ENCODE peak calls at places on chromosome 21, in five cellular contexts. D, K, U, O and W are unnamed samples.

GRCh38 chr21:31161157-31161556 is 122.9 kb upstream of the KRTAP19-8 start:
- DNase-seq in D (peak; percentile 71), K (peak; percentile 63), U (peak; percentile 52), O (no peak), W (no peak)

GRCh38 chr21:36550761-36551160 is 70.8 kb upstream of the CLDN14 start:
- DNase-seq in D (no peak), K (no peak), U (no peak), O (no peak), W (no peak)

GRCh38 chr21:32456497-32456918 is 44.0 kb downstream of the EVA1C start:
- DNase-seq in D (no peak), K (no peak), U (no peak), O (peak; percentile 51), W (no peak)

GRCh38 chr21:27818847-27819246 is 852.0 kb upstream of the ADAMTS5 start:
- DNase-seq in D (peak; percentile 43), K (no peak), U (no peak), O (peak; percentile 52), W (no peak)

GRCh38 chr21:39111928-39112327 is 71.3 kb downstream of the PSMG1 start:
- DNase-seq in D (no peak), K (no peak), U (no peak), O (no peak), W (no peak)

GRCh38 chr21:15483138-15483780 is 246.5 kb upstream of the USP25 start:
- DNase-seq in D (peak; percentile 78), K (peak; percentile 93), U (peak; percentile 89), O (peak; percentile 95), W (peak; percentile 83)

GRCh38 chr21:29258626-29259335 is 39.9 kb upstream of the BACH1 start:
- DNase-seq in D (peak; percentile 77), K (no peak), U (no peak), O (peak; percentile 89), W (no peak)

GRCh38 chr21:27722095-27722494 is 755.2 kb upstream of the ADAMTS5 start:
- DNase-seq in D (peak; percentile 40), K (no peak), U (peak; percentile 16), O (peak; percentile 7), W (no peak)

GRCh38 chr21:15009964-15010363 is 54.8 kb downstream of the NRIP1 start:
- DNase-seq in D (no peak), K (no peak), U (no peak), O (no peak), W (no peak)

GRCh38 chr21:32371913-32372314 is 20.9 kb downstream of the URB1 start:
- DNase-seq in D (peak; percentile 73), K (no peak), U (no peak), O (peak; percentile 62), W (no peak)

GRCh38 chr21:17819878-17820232 is 699 bp upstream of the C21orf91 start:
- DNase-seq in D (no peak), K (no peak), U (peak; percentile 45), O (no peak), W (no peak)

GRCh38 chr21:34704119-34704518 is 35.3 kb downstream of the CLIC6 start:
- DNase-seq in D (no peak), K (no peak), U (no peak), O (no peak), W (no peak)

GRCh38 chr21:31124005-31124404 is 85.7 kb upstream of the KRTAP19-8 start:
- DNase-seq in D (no peak), K (peak; percentile 18), U (peak; percentile 29), O (no peak), W (no peak)

GRCh38 chr21:44940116-44940631 is 345 bp downstream of the SLX9 start:
- DNase-seq in D (peak; percentile 17), K (peak; percentile 70), U (peak; percentile 56), O (no peak), W (no peak)

GRCh38 chr21:17783816-17784598 is 35.1 kb downstream of the C21orf91 start:
- DNase-seq in D (no peak), K (no peak), U (no peak), O (no peak), W (no peak)

GRCh38 chr21:17501107-17502006 is 11.5 kb upstream of the CXADR start:
- DNase-seq in D (no peak), K (no peak), U (no peak), O (peak; percentile 77), W (no peak)

GRCh38 chr21:33132054-33132453 is 62.1 kb downstream of the OLIG1 start:
- DNase-seq in D (no peak), K (no peak), U (no peak), O (peak; percentile 19), W (no peak)

GRCh38 chr21:17536381-17536780 is 23.5 kb downstream of the CXADR start:
- DNase-seq in D (no peak), K (no peak), U (no peak), O (no peak), W (no peak)

GRCh38 chr21:28473530-28474225 is 519.0 kb downstream of the LTN1 start:
- DNase-seq in D (no peak), K (no peak), U (no peak), O (no peak), W (no peak)

GRCh38 chr21:28543975-28544374 is 448.7 kb downstream of the LTN1 start:
- DNase-seq in D (no peak), K (no peak), U (no peak), O (no peak), W (no peak)

GRCh38 chr21:29523646-29524045 is 224.9 kb downstream of the BACH1 start:
- DNase-seq in D (no peak), K (no peak), U (no peak), O (no peak), W (no peak)

GRCh38 chr21:35503646-35504045 is 454.5 kb upstream of the RUNX1 start:
- DNase-seq in D (no peak), K (peak; percentile 11), U (no peak), O (no peak), W (peak; percentile 90)

GRCh38 chr21:14864211-14865021 is 200.4 kb downstream of the NRIP1 start:
- DNase-seq in D (peak; percentile 81), K (peak; percentile 69), U (peak; percentile 82), O (peak; percentile 80), W (peak; percentile 61)

GRCh38 chr21:31142600-31142999 is 104.3 kb upstream of the KRTAP19-8 start:
- DNase-seq in D (no peak), K (peak; percentile 42), U (peak; percentile 59), O (peak; percentile 47), W (peak; percentile 28)

GRCh38 chr21:15688809-15689208 is 41.0 kb upstream of the USP25 start:
- DNase-seq in D (peak; percentile 63), K (no peak), U (no peak), O (peak; percentile 85), W (no peak)

GRCh38 chr21:18340387-18340942 is 63.1 kb downstream of the TMPRSS15 start:
- DNase-seq in D (no peak), K (no peak), U (no peak), O (peak; percentile 29), W (no peak)

GRCh38 chr21:15289896-15290841 is 225.4 kb upstream of the NRIP1 start:
- DNase-seq in D (no peak), K (peak; percentile 87), U (peak; percentile 86), O (no peak), W (no peak)

GRCh38 chr21:42012763-42013329 is 2.7 kb upstream of the ZBTB21 start:
- DNase-seq in D (no peak), K (no peak), U (no peak), O (peak; percentile 27), W (no peak)

GRCh38 chr21:42012344-42012743 is 2.2 kb upstream of the ZBTB21 start:
- DNase-seq in D (no peak), K (no peak), U (no peak), O (no peak), W (no peak)

GRCh38 chr21:42009831-42010506 is at the start of gene ZBTB21:
- DNase-seq in D (peak; percentile 95), K (peak; percentile 99), U (peak; percentile 97), O (peak; percentile 99), W (peak; percentile 98)

GRCh38 chr21:42009018-42009830 is 936 bp downstream of the ZBTB21 start:
- DNase-seq in D (peak; percentile 60), K (peak; percentile 78), U (peak; percentile 77), O (peak; percentile 49), W (peak; percentile 50)

GRCh38 chr21:42010507-42011493 is 640 bp upstream of the ZBTB21 start:
- DNase-seq in D (peak; percentile 37), K (peak; percentile 74), U (peak; percentile 55), O (peak; percentile 38), W (peak; percentile 58)
- TF ChIP-seq EZH2 in D (no peak), K (peak; percentile 63), U (no peak), O (no peak), W (peak; percentile 80)

GRCh38 chr21:37874904-37875780 is 41.1 kb downstream of the KCNJ6 start:
- DNase-seq in D (no peak), K (no peak), U (no peak), O (no peak), W (no peak)

GRCh38 chr21:37877888-37878684 is 38.2 kb downstream of the KCNJ6 start:
- DNase-seq in D (no peak), K (no peak), U (no peak), O (no peak), W (no peak)

GRCh38 chr21:37878946-37879660 is 37.2 kb downstream of the KCNJ6 start:
- DNase-seq in D (peak; percentile 97), K (no peak), U (no peak), O (peak; percentile 88), W (no peak)

GRCh38 chr21:37874481-37874880 is 41.8 kb downstream of the KCNJ6 start:
- DNase-seq in D (no peak), K (no peak), U (no peak), O (no peak), W (no peak)

GRCh38 chr21:37877171-37877570 is 39.1 kb downstream of the KCNJ6 start:
- DNase-seq in D (peak; percentile 62), K (no peak), U (no peak), O (peak; percentile 18), W (no peak)
- H3K4me2 ChIP-seq in D (no peak overlapping the region), K (no peak overlapping the region), U (no peak overlapping the region), O (no peak overlapping the region), W (no peak overlapping the region)

DNA sequence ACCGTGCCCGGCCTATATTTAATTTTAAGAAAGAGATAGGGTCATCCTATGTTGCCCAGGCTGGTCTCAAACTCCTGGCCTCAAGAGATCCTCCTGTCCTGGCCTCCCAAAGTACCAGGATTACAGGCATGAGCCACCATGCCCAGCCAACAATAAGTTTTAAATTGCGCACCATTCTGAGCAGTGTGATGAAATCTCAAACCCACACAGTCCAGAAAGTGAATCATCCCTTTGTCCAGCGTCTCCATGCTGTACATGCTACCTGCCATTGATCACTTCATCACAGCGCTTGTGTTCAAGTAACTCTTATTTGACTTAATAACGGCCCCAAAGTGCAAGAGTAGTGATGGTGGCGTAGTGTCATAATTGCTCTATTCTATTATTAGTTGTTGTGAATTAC is 75.4 kb downstream of the APP start:
- DNase-seq in D (peak; percentile 36), K (no peak), U (no peak), O (no peak), W (no peak)
- TF ChIP-seq EZH2 in D (no peak), K (no peak), U (no peak), O (no peak), W (no peak)

DNA sequence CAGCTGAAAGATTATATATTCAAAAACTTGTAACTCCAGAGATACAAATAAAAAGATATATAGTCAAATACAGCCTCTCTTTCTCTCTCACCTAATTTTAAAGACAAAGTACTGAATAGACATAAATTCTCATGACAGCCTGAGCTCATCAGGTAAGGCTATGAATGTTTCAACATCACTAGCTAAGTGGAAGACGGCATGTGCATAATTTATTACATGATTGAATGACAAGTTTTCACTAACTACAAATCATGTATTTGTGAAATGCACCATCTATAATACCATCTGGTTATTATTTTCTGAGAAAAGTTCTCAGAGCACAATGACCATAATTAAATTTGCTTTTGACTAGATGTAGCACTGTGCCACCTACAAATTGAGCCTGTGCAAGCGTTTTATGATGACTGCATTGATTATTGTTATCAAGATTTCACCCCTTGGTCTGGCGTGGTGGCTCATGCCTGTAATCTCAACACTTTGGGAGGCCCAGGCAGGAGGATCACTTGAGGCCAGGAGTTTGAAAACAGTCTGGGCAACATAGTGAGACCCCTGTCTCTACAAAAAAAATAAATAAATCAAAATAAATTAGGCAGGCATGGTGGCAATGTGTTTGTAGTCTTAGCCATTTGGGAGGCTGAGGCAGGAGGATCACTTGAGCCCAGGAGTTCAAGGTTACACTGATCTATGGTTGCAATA is 128.2 kb downstream of the APP start:
- DNase-seq in D (no peak), K (no peak), U (no peak), O (no peak), W (no peak)
- H3K4me2 ChIP-seq in D (no peak overlapping the region), K (no peak overlapping the region), U (no peak overlapping the region), O (no peak overlapping the region), W (no peak overlapping the region)